ENCODE peak calls at places on chromosomes 12 and 14, in seven cellular contexts. One of them, this sample, is unnamed.

GRCh38 chr14:84006643-84007137 is 1523.3 kb upstream of the FLRT2 start:
- DNase-seq in esophagus muscularis mucosa: no peak
- DNase-seq in gastrocnemius medialis: no peak
- DNase-seq in GM06990: no peak
- DNase-seq in mucosa of descending colon: no peak
- DNase-seq in testis: no peak
- DNase-seq in AG04449: no peak
- DNase-seq in this sample: no peak

GRCh38 chr12:27965966-27966365 is 6.6 kb downstream of the PTHLH start:
- DNase-seq in GM06990: no peak
- DNase-seq in gastrocnemius medialis: no peak
- DNase-seq in testis: no peak
- DNase-seq in mucosa of descending colon: no peak
- DNase-seq in AG04449: no peak
- DNase-seq in esophagus muscularis mucosa: no peak
- DNase-seq in this sample: no peak

GRCh38 chr14:59318908-59319307 is 130.4 kb downstream of the DAAM1 start:
- DNase-seq in gastrocnemius medialis: no peak
- DNase-seq in mucosa of descending colon: no peak
- DNase-seq in AG04449: no peak
- DNase-seq in esophagus muscularis mucosa: no peak
- DNase-seq in testis: no peak
- DNase-seq in GM06990: no peak
- DNase-seq in this sample: no peak

GRCh38 chr14:51203881-51204280 is 36.2 kb upstream of the TMX1 start:
- DNase-seq in testis: no peak
- DNase-seq in AG04449: no peak
- DNase-seq in gastrocnemius medialis: no peak
- DNase-seq in esophagus muscularis mucosa: no peak
- DNase-seq in mucosa of descending colon: no peak
- DNase-seq in GM06990: no peak
- DNase-seq in this sample: no peak

GRCh38 chr12:122861586-122861970 is 26.3 kb downstream of the HIP1R start:
- DNase-seq in testis: no peak
- DNase-seq in gastrocnemius medialis: no peak
- DNase-seq in esophagus muscularis mucosa: no peak
- DNase-seq in AG04449: no peak
- DNase-seq in mucosa of descending colon: peak; percentile 48
- DNase-seq in GM06990: no peak
- DNase-seq in this sample: peak; percentile 59

GRCh38 chr14:99241314-99242035 is 30.5 kb downstream of the BCL11B start:
- DNase-seq in gastrocnemius medialis: no peak
- DNase-seq in testis: no peak
- DNase-seq in mucosa of descending colon: no peak
- DNase-seq in esophagus muscularis mucosa: no peak
- DNase-seq in AG04449: no peak
- DNase-seq in GM06990: no peak
- DNase-seq in this sample: no peak

GRCh38 chr14:73753887-73754880 is 40.0 kb upstream of the PNMA1 start:
- DNase-seq in esophagus muscularis mucosa: no peak
- DNase-seq in AG04449: no peak
- DNase-seq in gastrocnemius medialis: no peak
- DNase-seq in testis: no peak
- DNase-seq in mucosa of descending colon: peak; percentile 67
- DNase-seq in GM06990: peak; percentile 72
- DNase-seq in this sample: no peak

GRCh38 chr14:55807059-55807499 is 227.1 kb downstream of the KTN1 start:
- DNase-seq in esophagus muscularis mucosa: peak; percentile 93
- DNase-seq in testis: peak; percentile 98
- DNase-seq in gastrocnemius medialis: peak; percentile 32
- DNase-seq in GM06990: peak; percentile 18
- DNase-seq in mucosa of descending colon: peak; percentile 92
- DNase-seq in AG04449: no peak
- DNase-seq in this sample: no peak

GRCh38 chr14:21023817-21024667 is 819 bp downstream of the NDRG2 start:
- DNase-seq in testis: no peak
- DNase-seq in gastrocnemius medialis: no peak
- DNase-seq in GM06990: no peak
- DNase-seq in mucosa of descending colon: peak; percentile 57
- DNase-seq in esophagus muscularis mucosa: no peak
- DNase-seq in AG04449: no peak
- DNase-seq in this sample: peak; percentile 57

GRCh38 chr14:51004352-51004800 is 60.1 kb upstream of the PYGL start:
- DNase-seq in AG04449: no peak
- DNase-seq in testis: no peak
- DNase-seq in GM06990: no peak
- DNase-seq in gastrocnemius medialis: peak; percentile 43
- DNase-seq in mucosa of descending colon: no peak
- DNase-seq in esophagus muscularis mucosa: no peak
- DNase-seq in this sample: no peak

GRCh38 chr14:54797556-54797955 is 105.1 kb downstream of the GCH1 start:
- DNase-seq in mucosa of descending colon: no peak
- DNase-seq in GM06990: no peak
- DNase-seq in testis: no peak
- DNase-seq in AG04449: no peak
- DNase-seq in gastrocnemius medialis: no peak
- DNase-seq in esophagus muscularis mucosa: no peak
- DNase-seq in this sample: no peak

GRCh38 chr14:102293784-102294183 is 11.2 kb downstream of the MOK start:
- DNase-seq in gastrocnemius medialis: no peak
- DNase-seq in testis: no peak
- DNase-seq in mucosa of descending colon: no peak
- DNase-seq in esophagus muscularis mucosa: no peak
- DNase-seq in AG04449: no peak
- DNase-seq in GM06990: no peak
- DNase-seq in this sample: no peak

GRCh38 chr12:15273896-15274295 is 48.4 kb upstream of the PTPRO start:
- DNase-seq in AG04449: no peak
- DNase-seq in esophagus muscularis mucosa: no peak
- DNase-seq in testis: peak; percentile 23
- DNase-seq in GM06990: no peak
- DNase-seq in gastrocnemius medialis: no peak
- DNase-seq in mucosa of descending colon: no peak
- DNase-seq in this sample: no peak

GRCh38 chr14:35932659-35933159 is 106.6 kb downstream of the BRMS1L start:
- DNase-seq in GM06990: peak; percentile 23
- DNase-seq in mucosa of descending colon: no peak
- DNase-seq in gastrocnemius medialis: no peak
- DNase-seq in AG04449: no peak
- DNase-seq in esophagus muscularis mucosa: no peak
- DNase-seq in testis: no peak
- DNase-seq in this sample: no peak

GRCh38 chr12:125145196-125145595 is 80.0 kb downstream of the AACS start:
- DNase-seq in esophagus muscularis mucosa: no peak
- DNase-seq in gastrocnemius medialis: no peak
- DNase-seq in AG04449: no peak
- DNase-seq in mucosa of descending colon: no peak
- DNase-seq in testis: no peak
- DNase-seq in GM06990: no peak
- DNase-seq in this sample: no peak

GRCh38 chr12:41795066-41795465 is 349.6 kb downstream of the GXYLT1 start:
- DNase-seq in gastrocnemius medialis: no peak
- DNase-seq in testis: no peak
- DNase-seq in GM06990: no peak
- DNase-seq in mucosa of descending colon: no peak
- DNase-seq in esophagus muscularis mucosa: no peak
- DNase-seq in AG04449: no peak
- DNase-seq in this sample: no peak

GRCh38 chr12:65123435-65124063 is 2.4 kb upstream of the WIF1 start:
- DNase-seq in esophagus muscularis mucosa: no peak
- DNase-seq in GM06990: peak; percentile 24
- DNase-seq in mucosa of descending colon: no peak
- DNase-seq in gastrocnemius medialis: no peak
- DNase-seq in testis: no peak
- DNase-seq in AG04449: no peak
- DNase-seq in this sample: peak; percentile 5

GRCh38 chr14:51073751-51074150 is 21.2 kb downstream of the TRIM9 start:
- DNase-seq in gastrocnemius medialis: no peak
- DNase-seq in testis: no peak
- DNase-seq in mucosa of descending colon: no peak
- DNase-seq in esophagus muscularis mucosa: no peak
- DNase-seq in GM06990: no peak
- DNase-seq in AG04449: no peak
- DNase-seq in this sample: no peak

GRCh38 chr14:89953602-89954001 is 928 bp downstream of the EFCAB11 start:
- DNase-seq in mucosa of descending colon: no peak
- DNase-seq in GM06990: no peak
- DNase-seq in AG04449: no peak
- DNase-seq in testis: no peak
- DNase-seq in esophagus muscularis mucosa: no peak
- DNase-seq in gastrocnemius medialis: no peak
- DNase-seq in this sample: no peak
- H3K4me3 ChIP-seq in mucosa of descending colon: no peak overlapping the region
- H3K4me3 ChIP-seq in GM06990: no peak overlapping the region
- H3K4me3 ChIP-seq in AG04449: no peak overlapping the region
- H3K4me3 ChIP-seq in testis: no peak overlapping the region
- H3K4me3 ChIP-seq in esophagus muscularis mucosa: no peak overlapping the region
- H3K4me3 ChIP-seq in gastrocnemius medialis: no peak overlapping the region
- H3K4me3 ChIP-seq in this sample: no peak overlapping the region

GRCh38 chr12:10638728-10639127 is 25.3 kb upstream of the MAGOHB start:
- DNase-seq in gastrocnemius medialis: no peak
- DNase-seq in AG04449: no peak
- DNase-seq in GM06990: no peak
- DNase-seq in esophagus muscularis mucosa: no peak
- DNase-seq in mucosa of descending colon: no peak
- DNase-seq in testis: no peak
- DNase-seq in this sample: no peak
- H3K4me3 ChIP-seq in gastrocnemius medialis: no peak overlapping the region
- H3K4me3 ChIP-seq in AG04449: no peak overlapping the region
- H3K4me3 ChIP-seq in GM06990: no peak overlapping the region
- H3K4me3 ChIP-seq in esophagus muscularis mucosa: no peak overlapping the region
- H3K4me3 ChIP-seq in mucosa of descending colon: no peak overlapping the region
- H3K4me3 ChIP-seq in testis: no peak overlapping the region
- H3K4me3 ChIP-seq in this sample: no peak overlapping the region

DNA sequence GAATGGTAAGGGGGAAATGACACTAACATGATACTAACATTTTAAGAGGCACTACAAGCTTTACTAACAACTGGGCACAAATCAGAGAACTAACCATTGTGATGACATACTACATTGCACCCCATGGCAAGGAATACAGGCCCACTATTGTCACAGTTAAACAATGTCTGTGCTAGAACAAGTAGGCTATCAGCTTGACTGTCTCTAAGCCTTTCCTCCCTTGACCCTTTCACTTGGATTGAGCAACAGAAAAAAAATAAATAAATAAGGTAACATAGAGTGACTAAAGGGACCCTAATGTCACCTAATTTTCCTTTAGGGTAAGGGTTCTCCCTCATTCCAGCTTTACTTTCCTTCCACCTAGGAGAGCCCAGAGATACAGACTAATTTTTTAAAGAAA is 4.4 kb downstream of the SLC38A2 start:
- DNase-seq in GM06990: no peak
- DNase-seq in esophagus muscularis mucosa: no peak
- DNase-seq in mucosa of descending colon: no peak
- DNase-seq in gastrocnemius medialis: no peak
- DNase-seq in AG04449: no peak
- DNase-seq in testis: no peak
- DNase-seq in this sample: no peak
- H3K4me3 ChIP-seq in GM06990: no peak overlapping the region
- H3K4me3 ChIP-seq in esophagus muscularis mucosa: peak overlapping the region; percentile 80
- H3K4me3 ChIP-seq in mucosa of descending colon: no peak overlapping the region
- H3K4me3 ChIP-seq in gastrocnemius medialis: peak overlapping the region; percentile 87
- H3K4me3 ChIP-seq in AG04449: peak overlapping the region; percentile 73
- H3K4me3 ChIP-seq in testis: no peak overlapping the region
- H3K4me3 ChIP-seq in this sample: no peak overlapping the region

GRCh38 chr14:94933411-94933964 is 163.6 kb upstream of the GSC start:
- DNase-seq in GM06990: no peak
- DNase-seq in AG04449: peak; percentile 31
- DNase-seq in esophagus muscularis mucosa: no peak
- DNase-seq in gastrocnemius medialis: no peak
- DNase-seq in testis: no peak
- DNase-seq in mucosa of descending colon: no peak
- DNase-seq in this sample: no peak

GRCh38 chr14:94936901-94937321 is 167.0 kb upstream of the GSC start:
- DNase-seq in testis: peak; percentile 19
- DNase-seq in mucosa of descending colon: peak; percentile 31
- DNase-seq in esophagus muscularis mucosa: no peak
- DNase-seq in AG04449: no peak
- DNase-seq in gastrocnemius medialis: no peak
- DNase-seq in GM06990: no peak
- DNase-seq in this sample: peak; percentile 61

GRCh38 chr14:94938016-94938415 is 168.1 kb upstream of the GSC start:
- DNase-seq in gastrocnemius medialis: no peak
- DNase-seq in GM06990: no peak
- DNase-seq in esophagus muscularis mucosa: no peak
- DNase-seq in AG04449: no peak
- DNase-seq in testis: no peak
- DNase-seq in mucosa of descending colon: no peak
- DNase-seq in this sample: no peak

GRCh38 chr14:94935901-94936300 is 166.0 kb upstream of the GSC start:
- DNase-seq in esophagus muscularis mucosa: no peak
- DNase-seq in testis: no peak
- DNase-seq in mucosa of descending colon: no peak
- DNase-seq in GM06990: no peak
- DNase-seq in gastrocnemius medialis: no peak
- DNase-seq in AG04449: no peak
- DNase-seq in this sample: no peak

DNA sequence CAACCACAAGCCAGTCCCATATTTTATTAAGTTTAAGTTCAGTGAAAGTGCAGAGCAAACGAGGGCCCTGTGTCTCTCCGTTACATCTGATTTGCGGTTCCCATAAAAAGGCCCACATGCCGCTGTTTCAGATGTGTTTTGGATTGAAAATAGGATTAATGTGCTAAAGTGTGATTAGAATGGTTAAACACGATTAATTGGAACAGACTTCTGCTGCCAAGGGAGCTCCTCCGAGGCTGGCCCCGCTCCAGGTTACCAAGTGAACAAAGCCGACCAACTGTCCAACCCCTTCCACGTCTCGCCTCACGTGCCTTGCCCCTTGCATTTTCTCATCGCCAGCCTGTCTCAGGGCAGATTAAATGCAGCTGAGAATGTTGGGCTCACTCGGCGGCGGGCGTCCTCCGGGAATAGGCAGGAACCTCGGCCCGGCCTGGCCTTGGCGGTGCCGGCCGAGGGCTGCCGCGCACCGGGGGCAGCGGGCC is 166.5 kb upstream of the GSC start:
- DNase-seq in gastrocnemius medialis: no peak
- DNase-seq in testis: peak; percentile 84
- DNase-seq in AG04449: no peak
- DNase-seq in GM06990: no peak
- DNase-seq in esophagus muscularis mucosa: peak; percentile 94
- DNase-seq in mucosa of descending colon: peak; percentile 56
- DNase-seq in this sample: peak; percentile 55
- H3K4me3 ChIP-seq in gastrocnemius medialis: peak overlapping the region; percentile 42
- H3K4me3 ChIP-seq in testis: peak overlapping the region; percentile 0
- H3K4me3 ChIP-seq in AG04449: no peak overlapping the region
- H3K4me3 ChIP-seq in GM06990: no peak overlapping the region
- H3K4me3 ChIP-seq in esophagus muscularis mucosa: peak overlapping the region; percentile 52
- H3K4me3 ChIP-seq in mucosa of descending colon: no peak overlapping the region
- H3K4me3 ChIP-seq in this sample: no peak overlapping the region